ENCODE peak calls at places on chromosomes 16 and 17, in six cellular contexts. X, I, V, H, S and A are unnamed samples.

GRCh38 chr17:39769974-39770587 is 32.3 kb downstream of the GRB7 start:
- DNase-seq in X (peak; percentile 62), I (peak; percentile 83), V (no peak), H (peak; percentile 41), S (no peak), A (peak; percentile 36)

GRCh38 chr17:29929006-29929543 is 953 bp downstream of the SSH2 start:
- DNase-seq in X (no peak), I (peak; percentile 75), V (no peak), H (no peak), S (no peak), A (peak; percentile 22)

GRCh38 chr17:75406222-75406615 is 741 bp upstream of the GRB2 start:
- DNase-seq in X (no peak), I (peak; percentile 37), V (no peak), H (no peak), S (no peak), A (no peak)

GRCh38 chr17:604719-605118 is 109.9 kb downstream of the VPS53 start:
- DNase-seq in X (no peak), I (peak; percentile 10), V (no peak), H (no peak), S (no peak), A (no peak)

GRCh38 chr17:43669971-43670644 is 8.4 kb upstream of the MEOX1 start:
- DNase-seq in X (no peak), I (no peak), V (peak; percentile 26), H (no peak), S (no peak), A (no peak)

GRCh38 chr16:58421029-58421428 is 28.8 kb downstream of the GINS3 start:
- DNase-seq in X (no peak), I (no peak), V (no peak), H (no peak), S (no peak), A (no peak)

GRCh38 chr16:2854700-2855309 is 3.2 kb downstream of the PRSS22 start:
- DNase-seq in X (no peak), I (peak; percentile 27), V (no peak), H (no peak), S (no peak), A (no peak)

GRCh38 chr17:66165537-66166123 is 26.3 kb downstream of the CEP112 start:
- DNase-seq in X (no peak), I (peak; percentile 71), V (peak; percentile 20), H (no peak), S (no peak), A (no peak)

GRCh38 chr17:16073845-16074244 is 74.2 kb downstream of the TTC19 start:
- DNase-seq in X (no peak), I (no peak), V (no peak), H (no peak), S (no peak), A (no peak)

GRCh38 chr16:70573451-70574121 is 50.0 kb downstream of the SF3B3 start:
- DNase-seq in X (no peak), I (peak; percentile 51), V (peak; percentile 94), H (no peak), S (peak; percentile 45), A (no peak)

GRCh38 chr17:73340093-73340596 is 28.3 kb upstream of the CDC42EP4 start:
- DNase-seq in X (no peak), I (peak; percentile 98), V (peak; percentile 66), H (no peak), S (no peak), A (no peak)

GRCh38 chr16:8686031-8686621 is 11.7 kb downstream of the ABAT start:
- DNase-seq in X (no peak), I (no peak), V (no peak), H (no peak), S (peak; percentile 36), A (no peak)

GRCh38 chr17:61556224-61557188 is 34.5 kb downstream of the NACA2 start:
- DNase-seq in X (no peak), I (no peak), V (no peak), H (no peak), S (no peak), A (no peak)

GRCh38 chr17:43169561-43170139 is 1.4 kb upstream of the NBR1 start:
- DNase-seq in X (no peak), I (peak; percentile 62), V (no peak), H (no peak), S (peak; percentile 19), A (no peak)

GRCh38 chr16:29182501-29182900 is 197.6 kb downstream of the LAT start:
- DNase-seq in X (no peak), I (no peak), V (no peak), H (no peak), S (peak; percentile 70), A (no peak)

GRCh38 chr16:30786115-30786935 is 680 bp downstream of the ZNF629 start:
- DNase-seq in X (no peak), I (peak; percentile 78), V (no peak), H (no peak), S (no peak), A (no peak)

GRCh38 chr17:9230346-9230745 is 209.0 kb downstream of the NTN1 start:
- DNase-seq in X (no peak), I (peak; percentile 36), V (no peak), H (no peak), S (no peak), A (no peak)

GRCh38 chr16:53053967-53054669 is 673 bp upstream of the CHD9 start:
- DNase-seq in X (no peak), I (no peak), V (no peak), H (no peak), S (peak; percentile 62), A (no peak)

GRCh38 chr17:6508519-6509294 is 47.6 kb downstream of the PITPNM3 start:
- DNase-seq in X (no peak), I (no peak), V (no peak), H (no peak), S (no peak), A (no peak)

GRCh38 chr16:5903153-5903552 is 805.6 kb upstream of the EEF2KMT start:
- DNase-seq in X (no peak), I (no peak), V (no peak), H (no peak), S (no peak), A (no peak)

GRCh38 chr17:4162775-4163498 is 19.9 kb downstream of the CYB5D2 start:
- DNase-seq in X (no peak), I (no peak), V (no peak), H (no peak), S (no peak), A (no peak)

GRCh38 chr17:10077561-10078299 is 120.7 kb downstream of the GAS7 start:
- DNase-seq in X (no peak), I (no peak), V (no peak), H (no peak), S (no peak), A (no peak)

GRCh38 chr17:1519678-1520077 is 3.3 kb upstream of the INPP5K start:
- DNase-seq in X (no peak), I (no peak), V (no peak), H (no peak), S (no peak), A (no peak)

GRCh38 chr17:37082985-37083384 is 134.2 kb downstream of the AATF start:
- DNase-seq in X (no peak), I (no peak), V (no peak), H (no peak), S (no peak), A (no peak)

GRCh38 chr16:11105038-11105903 is 150.7 kb downstream of the SOCS1 start:
- DNase-seq in X (peak; percentile 12), I (peak; percentile 90), V (peak; percentile 78), H (peak; percentile 19), S (no peak), A (peak; percentile 57)

GRCh38 chr17:17119106-17119505 is 76.8 kb downstream of the MPRIP start:
- DNase-seq in X (no peak), I (no peak), V (no peak), H (no peak), S (peak; percentile 66), A (no peak)

GRCh38 chr17:17724991-17725852 is 44.0 kb downstream of the RAI1 start:
- DNase-seq in X (no peak), I (no peak), V (no peak), H (no peak), S (no peak), A (no peak)

GRCh38 chr17:44846206-44846605 is 1.5 kb upstream of the HIGD1B start:
- DNase-seq in X (no peak), I (no peak), V (no peak), H (no peak), S (no peak), A (no peak)

GRCh38 chr17:75630071-75630917 is 2.9 kb upstream of the SMIM5 start:
- DNase-seq in X (no peak), I (no peak), V (no peak), H (no peak), S (no peak), A (no peak)

GRCh38 chr17:77881545-77881944 is 77.0 kb upstream of the TNRC6C start:
- DNase-seq in X (peak; percentile 25), I (peak; percentile 47), V (peak; percentile 69), H (peak; percentile 70), S (peak; percentile 90), A (no peak)

GRCh38 chr16:12377497-12377896 is 401.0 kb downstream of the SNX29 start:
- DNase-seq in X (no peak), I (no peak), V (no peak), H (no peak), S (no peak), A (no peak)

GRCh38 chr17:68238894-68239293 is 8.9 kb upstream of the AMZ2 start:
- DNase-seq in X (no peak), I (no peak), V (no peak), H (no peak), S (no peak), A (no peak)

GRCh38 chr17:1908699-1909309 is 79.0 kb downstream of the RPA1 start:
- DNase-seq in X (no peak), I (peak; percentile 83), V (peak; percentile 31), H (no peak), S (peak; percentile 27), A (peak; percentile 20)

GRCh38 chr16:27315333-27316037 is 1.7 kb downstream of the IL4R start:
- DNase-seq in X (peak; percentile 12), I (peak; percentile 88), V (no peak), H (no peak), S (peak; percentile 27), A (no peak)

GRCh38 chr17:60792250-60792898 is 114.7 kb downstream of the BCAS3 start:
- DNase-seq in X (no peak), I (no peak), V (no peak), H (no peak), S (no peak), A (no peak)